ENCODE peak calls at places on chromosomes 7 and 10, in eight cellular contexts. E is Calu3, X is fibroblast of lung, K is AG09309, Z is GM10248, L is AG04449, H is tibial artery, N is HFFc6. U is an unnamed sample.
A peak's percentile ranks its signal among the peaks of the same experiment; 100 is the strongest.

GRCh38 chr10:69958232-69958902 is 94.3 kb upstream of the MACROH2A2 start:
- DNase-seq in E (peak; percentile 56), X (peak; percentile 44), K (peak; percentile 4), Z (peak; percentile 76), L (no peak), H (no peak), N (peak; percentile 46), U (peak; percentile 67)

GRCh38 chr10:31620236-31621151 is 301.5 kb downstream of the ZEB1 start:
- DNase-seq in E (no peak), X (peak; percentile 93), K (peak; percentile 34), Z (no peak), L (no peak), H (peak; percentile 81), N (peak; percentile 51), U (no peak)

GRCh38 chr7:150937848-150938561 is 40.1 kb downstream of the KCNH2 start:
- DNase-seq in E (no peak), X (peak; percentile 70), K (no peak), Z (no peak), L (no peak), H (no peak), N (peak; percentile 33), U (peak; percentile 49)

GRCh38 chr7:100854146-100854895 is 1.8 kb downstream of the SLC12A9 start:
- DNase-seq in E (no peak), X (no peak), K (no peak), Z (no peak), L (no peak), H (no peak), N (no peak), U (no peak)

GRCh38 chr7:50595538-50596102 is 30.4 kb upstream of the DDC start:
- DNase-seq in E (peak; percentile 36), X (peak; percentile 54), K (peak; percentile 13), Z (no peak), L (no peak), H (no peak), N (peak; percentile 51), U (peak; percentile 22)

GRCh38 chr7:33905389-33906032 is at the start of gene BMPER:
- DNase-seq in E (peak; percentile 58), X (peak; percentile 37), K (no peak), Z (peak; percentile 17), L (no peak), H (no peak), N (peak; percentile 29), U (peak; percentile 18)

GRCh38 chr10:122504551-122504950 is 43.2 kb downstream of the HTRA1 start:
- DNase-seq in E (peak; percentile 46), X (peak; percentile 95), K (peak; percentile 72), Z (no peak), L (peak; percentile 72), H (peak; percentile 86), N (peak; percentile 63), U (peak; percentile 67)

GRCh38 chr10:95286707-95287106 is 4.1 kb downstream of the PDLIM1 start:
- DNase-seq in E (no peak), X (no peak), K (no peak), Z (no peak), L (no peak), H (no peak), N (no peak), U (no peak)

GRCh38 chr10:44857363-44858016 is 53.6 kb upstream of the TMEM72 start:
- DNase-seq in E (peak; percentile 76), X (peak; percentile 98), K (peak; percentile 57), Z (peak; percentile 80), L (no peak), H (peak; percentile 54), N (peak; percentile 88), U (peak; percentile 45)

GRCh38 chr7:98994046-98994944 is 116.0 kb downstream of the TRRAP start:
- DNase-seq in E (no peak), X (no peak), K (no peak), Z (no peak), L (no peak), H (no peak), N (no peak), U (no peak)

GRCh38 chr7:102073931-102074880 is 212.5 kb upstream of the SH2B2 start:
- DNase-seq in E (no peak), X (no peak), K (no peak), Z (no peak), L (peak; percentile 41), H (no peak), N (peak; percentile 80), U (no peak)

GRCh38 chr7:44105832-44106231 is 1.7 kb downstream of the AEBP1 start:
- DNase-seq in E (no peak), X (no peak), K (no peak), Z (no peak), L (no peak), H (no peak), N (no peak), U (no peak)

GRCh38 chr7:44104880-44105771 is 981 bp downstream of the AEBP1 start:
- DNase-seq in E (no peak), X (peak; percentile 64), K (peak; percentile 62), Z (no peak), L (no peak), H (peak; percentile 81), N (peak; percentile 46), U (no peak)

GRCh38 chr7:44102846-44103565 is 1.1 kb upstream of the AEBP1 start:
- DNase-seq in E (no peak), X (no peak), K (no peak), Z (no peak), L (no peak), H (no peak), N (no peak), U (no peak)

GRCh38 chr7:44103566-44103940 is 592 bp upstream of the AEBP1 start:
- DNase-seq in E (no peak), X (no peak), K (no peak), Z (no peak), L (no peak), H (no peak), N (no peak), U (no peak)

DNA sequence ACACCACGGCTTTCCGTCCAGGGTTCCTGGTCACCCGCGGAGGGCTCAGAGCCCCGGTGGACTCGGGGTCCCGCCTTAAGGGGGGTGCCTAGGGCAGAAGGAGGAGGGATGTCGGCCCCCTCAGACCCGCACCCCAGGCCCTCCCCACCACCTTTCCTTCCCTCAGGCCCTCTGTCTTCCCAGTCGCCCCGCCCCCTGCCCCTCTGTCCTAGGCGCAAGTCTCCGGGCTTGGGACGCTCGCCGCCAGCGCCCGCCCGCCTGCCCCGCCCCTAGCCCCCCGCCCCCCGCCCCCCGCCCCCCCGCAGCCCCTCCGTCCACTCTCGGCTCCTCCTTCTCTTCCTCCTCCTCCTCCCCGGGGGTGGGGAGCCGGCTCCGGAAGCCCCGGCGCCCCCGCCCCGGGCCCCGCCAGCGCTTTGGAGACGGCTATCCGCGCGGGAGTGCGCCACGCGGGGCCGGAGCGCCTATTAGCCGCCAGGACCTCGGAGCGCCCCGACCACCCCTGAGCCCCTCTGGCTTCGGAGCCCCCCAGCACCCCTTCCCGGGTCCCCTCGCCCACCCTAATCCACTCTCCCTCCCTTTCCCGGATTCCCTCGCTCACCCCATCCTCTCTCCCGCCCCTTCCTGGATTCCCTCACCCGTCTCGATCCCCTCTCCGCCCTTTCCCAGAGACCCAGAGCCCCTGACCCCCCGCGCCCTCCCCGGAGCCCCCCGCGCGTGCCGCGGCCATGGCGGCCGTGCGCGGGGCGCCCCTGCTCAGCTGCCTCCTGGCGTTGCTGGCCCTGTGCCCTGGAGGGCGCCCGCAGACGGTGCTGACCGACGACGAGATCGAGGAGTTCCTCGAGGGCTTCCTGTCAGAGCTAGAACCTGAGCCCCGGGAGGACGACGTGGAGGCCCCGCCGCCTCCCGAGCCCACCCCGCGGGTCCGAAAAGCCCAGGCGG is at the start of gene AEBP1:
- DNase-seq in E (no peak), X (peak; percentile 46), K (no peak), Z (peak; percentile 62), L (no peak), H (no peak), N (peak; percentile 31), U (no peak)
- TF ChIP-seq CTCF in E (no peak), X (no peak), K (no peak), Z (peak; percentile 31), L (no peak), H (no peak), N (no peak), U (no peak)

GRCh38 chr10:58460157-58460556 is 52.5 kb upstream of the BICC1 start:
- DNase-seq in E (no peak), X (no peak), K (no peak), Z (no peak), L (no peak), H (no peak), N (no peak), U (no peak)
- TF ChIP-seq CTCF in E (no peak), X (no peak), K (no peak), Z (no peak), L (no peak), H (no peak), N (no peak), U (no peak)

DNA sequence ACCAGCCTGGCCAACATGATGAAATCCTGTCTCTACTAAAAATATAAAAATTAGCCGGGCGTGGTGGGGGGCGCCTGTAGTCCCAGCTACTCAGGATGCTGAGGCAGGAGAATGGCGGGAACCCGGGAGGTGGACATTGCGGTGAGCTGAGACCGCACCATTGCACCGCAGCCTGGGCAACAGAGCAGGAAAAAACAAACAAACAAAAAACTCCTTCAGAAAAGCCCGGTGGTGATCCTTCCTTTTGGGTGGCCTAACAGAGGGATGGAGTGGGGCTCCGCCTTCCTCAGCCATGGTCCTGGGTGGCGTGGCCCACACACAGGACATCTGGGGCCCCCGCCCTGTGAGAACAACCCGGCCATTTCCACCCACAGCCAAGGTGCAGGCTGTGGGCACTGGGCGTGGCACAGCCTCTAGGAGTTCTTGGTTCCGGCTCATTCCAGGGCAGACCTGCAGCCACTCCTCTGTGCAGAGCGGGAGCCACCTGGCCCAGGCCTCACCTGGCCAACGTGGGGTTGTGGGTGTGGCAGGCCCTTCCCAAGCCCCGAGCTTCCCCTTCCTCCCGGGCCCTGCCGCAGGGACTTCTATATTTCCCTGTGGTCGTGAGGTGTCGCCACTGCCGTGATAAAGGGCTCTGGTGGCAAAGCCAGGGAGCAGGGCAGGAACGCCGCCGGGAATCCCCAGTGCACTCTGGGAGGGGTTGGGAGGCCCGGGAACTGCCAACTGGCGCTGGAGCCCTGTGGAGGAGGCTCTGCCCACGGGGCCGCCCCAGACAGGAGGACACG is 37.6 kb downstream of the GET4 start:
- DNase-seq in E (peak; percentile 97), X (no peak), K (no peak), Z (no peak), L (no peak), H (no peak), N (no peak), U (peak; percentile 71)
- TF ChIP-seq CTCF in E (no peak), X (no peak), K (no peak), Z (no peak), L (no peak), H (no peak), N (no peak), U (peak; percentile 32)

DNA sequence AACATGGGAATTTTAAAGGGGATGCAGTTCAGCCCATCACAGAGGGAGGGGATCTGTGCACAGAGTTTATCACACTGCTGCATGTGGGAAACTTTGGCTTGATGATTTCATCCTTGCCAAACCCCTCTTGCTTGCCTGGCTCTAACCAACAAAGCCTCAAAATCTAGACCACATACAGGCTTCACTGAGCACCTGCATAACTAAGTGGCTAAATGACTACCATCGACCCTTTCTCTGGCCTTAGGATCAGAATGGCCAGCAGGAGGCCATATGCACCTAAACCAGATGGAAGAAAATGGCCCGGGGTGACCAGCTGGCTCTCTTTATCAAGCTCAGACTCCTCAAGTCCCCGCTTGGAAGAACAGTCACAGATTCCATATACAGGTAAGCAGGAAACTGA is 15.6 kb upstream of the ZNF25 start:
- DNase-seq in E (no peak), X (no peak), K (no peak), Z (no peak), L (no peak), H (no peak), N (no peak), U (no peak)
- TF ChIP-seq CTCF in E (no peak), X (no peak), K (no peak), Z (no peak), L (no peak), H (no peak), N (peak; percentile 41), U (no peak)

U was measured in RWPE1.